ENCODE peak calls at places on chromosomes 16 and 17, in eight cellular contexts. One of them, this sample, is unnamed.

GRCh38 chr16:85390511-85391174 is 222.5 kb upstream of the GSE1 start:
- DNase-seq in activated T-cell treated with anti-CD3 and anti-CD28 coated beads for 24 hours: no peak
- DNase-seq in AG09309: peak
- DNase-seq in ovary: peak
- DNase-seq in thoracic aorta: peak
- DNase-seq in HT-29: peak
- DNase-seq in GOT3: peak
- DNase-seq in NCI-H69: peak
- DNase-seq in this sample: peak

GRCh38 chr17:40350410-40351184 is 13.9 kb downstream of the GJD3 start:
- DNase-seq in AG09309: no peak
- DNase-seq in activated T-cell treated with anti-CD3 and anti-CD28 coated beads for 24 hours: no peak
- DNase-seq in HT-29: no peak
- DNase-seq in GOT3: no peak
- DNase-seq in ovary: no peak
- DNase-seq in thoracic aorta: no peak
- DNase-seq in NCI-H69: peak
- DNase-seq in this sample: no peak

GRCh38 chr16:3508736-3509135 is 7.9 kb downstream of the CLUAP1 start:
- DNase-seq in thoracic aorta: no peak
- DNase-seq in GOT3: no peak
- DNase-seq in HT-29: no peak
- DNase-seq in activated T-cell treated with anti-CD3 and anti-CD28 coated beads for 24 hours: no peak
- DNase-seq in NCI-H69: no peak
- DNase-seq in ovary: peak
- DNase-seq in AG09309: no peak
- DNase-seq in this sample: no peak

GRCh38 chr17:30790279-30790678 is 34.2 kb downstream of the CRLF3 start:
- DNase-seq in NCI-H69: no peak
- DNase-seq in activated T-cell treated with anti-CD3 and anti-CD28 coated beads for 24 hours: no peak
- DNase-seq in thoracic aorta: no peak
- DNase-seq in AG09309: no peak
- DNase-seq in HT-29: no peak
- DNase-seq in ovary: no peak
- DNase-seq in GOT3: no peak
- DNase-seq in this sample: no peak

GRCh38 chr16:88957887-88958577 is 19.0 kb downstream of the CBFA2T3 start:
- DNase-seq in thoracic aorta: no peak
- DNase-seq in NCI-H69: no peak
- DNase-seq in GOT3: no peak
- DNase-seq in activated T-cell treated with anti-CD3 and anti-CD28 coated beads for 24 hours: no peak
- DNase-seq in AG09309: no peak
- DNase-seq in HT-29: no peak
- DNase-seq in ovary: no peak
- DNase-seq in this sample: peak

GRCh38 chr17:66283971-66284370 is 18.4 kb upstream of the PRKCA start:
- DNase-seq in HT-29: no peak
- DNase-seq in GOT3: no peak
- DNase-seq in thoracic aorta: no peak
- DNase-seq in activated T-cell treated with anti-CD3 and anti-CD28 coated beads for 24 hours: no peak
- DNase-seq in ovary: no peak
- DNase-seq in AG09309: no peak
- DNase-seq in NCI-H69: no peak
- DNase-seq in this sample: no peak

GRCh38 chr17:77481476-77482374 is 341.0 kb downstream of the SEC14L1 start:
- DNase-seq in HT-29: no peak
- DNase-seq in activated T-cell treated with anti-CD3 and anti-CD28 coated beads for 24 hours: no peak
- DNase-seq in NCI-H69: no peak
- DNase-seq in ovary: peak
- DNase-seq in GOT3: no peak
- DNase-seq in thoracic aorta: no peak
- DNase-seq in AG09309: no peak
- DNase-seq in this sample: no peak

GRCh38 chr16:21656795-21657768 is 4.7 kb upstream of the IGSF6 start:
- DNase-seq in GOT3: no peak
- DNase-seq in NCI-H69: peak
- DNase-seq in HT-29: peak
- DNase-seq in thoracic aorta: no peak
- DNase-seq in ovary: no peak
- DNase-seq in activated T-cell treated with anti-CD3 and anti-CD28 coated beads for 24 hours: no peak
- DNase-seq in AG09309: no peak
- DNase-seq in this sample: peak

GRCh38 chr17:4604111-4604644 is 19.8 kb downstream of the SMTNL2 start:
- DNase-seq in ovary: peak
- DNase-seq in AG09309: no peak
- DNase-seq in NCI-H69: peak
- DNase-seq in GOT3: no peak
- DNase-seq in activated T-cell treated with anti-CD3 and anti-CD28 coated beads for 24 hours: no peak
- DNase-seq in HT-29: no peak
- DNase-seq in thoracic aorta: no peak
- DNase-seq in this sample: no peak

GRCh38 chr16:31112711-31113419 is 4.6 kb upstream of the KAT8 start:
- DNase-seq in GOT3: no peak
- DNase-seq in thoracic aorta: no peak
- DNase-seq in NCI-H69: no peak
- DNase-seq in activated T-cell treated with anti-CD3 and anti-CD28 coated beads for 24 hours: no peak
- DNase-seq in ovary: no peak
- DNase-seq in HT-29: no peak
- DNase-seq in AG09309: no peak
- DNase-seq in this sample: peak

GRCh38 chr17:70169707-70170597 is 620 bp downstream of the KCNJ2 start:
- DNase-seq in AG09309: peak
- DNase-seq in ovary: no peak
- DNase-seq in HT-29: no peak
- DNase-seq in thoracic aorta: no peak
- DNase-seq in activated T-cell treated with anti-CD3 and anti-CD28 coated beads for 24 hours: no peak
- DNase-seq in NCI-H69: peak
- DNase-seq in GOT3: no peak
- DNase-seq in this sample: no peak

GRCh38 chr16:81018496-81018895 is 11.5 kb downstream of the CENPN start:
- DNase-seq in NCI-H69: no peak
- DNase-seq in HT-29: no peak
- DNase-seq in AG09309: no peak
- DNase-seq in thoracic aorta: no peak
- DNase-seq in GOT3: no peak
- DNase-seq in ovary: no peak
- DNase-seq in activated T-cell treated with anti-CD3 and anti-CD28 coated beads for 24 hours: no peak
- DNase-seq in this sample: no peak

GRCh38 chr17:53496356-53496755 is 326.4 kb upstream of the KIF2B start:
- DNase-seq in NCI-H69: no peak
- DNase-seq in AG09309: no peak
- DNase-seq in ovary: no peak
- DNase-seq in activated T-cell treated with anti-CD3 and anti-CD28 coated beads for 24 hours: no peak
- DNase-seq in HT-29: no peak
- DNase-seq in GOT3: no peak
- DNase-seq in thoracic aorta: no peak
- DNase-seq in this sample: no peak

GRCh38 chr16:56066617-56067016 is 124.7 kb upstream of the GNAO1 start:
- DNase-seq in AG09309: no peak
- DNase-seq in thoracic aorta: no peak
- DNase-seq in activated T-cell treated with anti-CD3 and anti-CD28 coated beads for 24 hours: no peak
- DNase-seq in HT-29: no peak
- DNase-seq in ovary: no peak
- DNase-seq in GOT3: no peak
- DNase-seq in NCI-H69: no peak
- DNase-seq in this sample: no peak

GRCh38 chr17:15039366-15039765 is 225.8 kb downstream of the PMP22 start:
- DNase-seq in NCI-H69: no peak
- DNase-seq in ovary: no peak
- DNase-seq in thoracic aorta: no peak
- DNase-seq in activated T-cell treated with anti-CD3 and anti-CD28 coated beads for 24 hours: no peak
- DNase-seq in AG09309: no peak
- DNase-seq in GOT3: no peak
- DNase-seq in HT-29: no peak
- DNase-seq in this sample: no peak